ENCODE peak calls at places on chromosomes 13 and 19, in nine cellular contexts. P is HS-5; C is effector CD4-positive, alpha-beta T cell; R is stimulated activated CD8-positive, alpha-beta memory T cell treated with anti-CD3 and anti-CD28 coated beads, Interleukin-2, amount 100 ng/mL, for 48 hours; T is COR-L47; D is right cardiac atrium; H is D341Med; W is heart right ventricle; Q is tibial artery. X is an unnamed sample.

GRCh38 chr13:68173111-68173510 is 943.0 kb upstream of the PCDH9 start:
- DNase-seq in H (no peak), R (no peak), P (no peak), C (no peak), D (no peak), T (no peak), Q (no peak), W (no peak), X (no peak)

GRCh38 chr13:78610381-78610883 is 7.1 kb upstream of the POU4F1 start:
- DNase-seq in W (no peak), R (no peak), C (no peak), Q (no peak), D (no peak), H (no peak), P (no peak), T (no peak), X (no peak)

GRCh38 chr19:10286803-10287737 is at the start of gene ICAM4:
- DNase-seq in H (no peak), T (no peak), D (peak), P (no peak), Q (no peak), W (peak), R (no peak), C (no peak), X (no peak)

GRCh38 chr19:16850133-16850532 is 20.9 kb downstream of the SIN3B start:
- DNase-seq in P (no peak), H (no peak), Q (no peak), C (no peak), R (no peak), D (no peak), W (no peak), T (no peak), X (no peak)

GRCh38 chr19:47363758-47364529 is 14.8 kb downstream of the DHX34 start:
- DNase-seq in H (no peak), C (no peak), W (no peak), Q (no peak), P (no peak), T (no peak), R (no peak), D (no peak), X (no peak)

GRCh38 chr19:48841571-48841970 is 5.3 kb upstream of the HSD17B14 start:
- DNase-seq in P (no peak), R (no peak), T (no peak), C (no peak), Q (no peak), W (no peak), D (no peak), H (no peak), X (no peak)

GRCh38 chr13:41675306-41675705 is 218.0 kb downstream of the RGCC start:
- DNase-seq in C (no peak), P (no peak), H (no peak), Q (no peak), D (no peak), T (no peak), R (no peak), W (no peak), X (no peak)

GRCh38 chr19:290539-291521 is at the start of gene PLPP2:
- DNase-seq in P (no peak), W (no peak), H (peak), C (no peak), T (peak), R (no peak), D (no peak), Q (peak), X (no peak)

GRCh38 chr19:2410023-2410422 is 17.4 kb downstream of the TIMM13 start:
- DNase-seq in D (no peak), P (no peak), C (no peak), T (no peak), W (no peak), H (no peak), Q (no peak), R (no peak), X (no peak)

GRCh38 chr13:65882810-65883209 is 1347.3 kb downstream of the PCDH9 start:
- DNase-seq in R (no peak), P (no peak), H (no peak), W (no peak), T (no peak), Q (no peak), C (no peak), D (no peak), X (no peak)

GRCh38 chr19:13825489-13826475 is 30.5 kb downstream of the ZSWIM4 start:
- DNase-seq in R (no peak), H (peak), C (no peak), Q (no peak), P (no peak), T (no peak), W (no peak), D (no peak), X (no peak)

GRCh38 chr13:80173224-80173623 is 167.7 kb downstream of the SPRY2 start:
- DNase-seq in D (no peak), R (no peak), H (no peak), P (no peak), W (no peak), C (no peak), Q (no peak), T (no peak), X (no peak)

GRCh38 chr19:13652810-13653590 is 111.3 kb upstream of the MRI1 start:
- DNase-seq in D (no peak), H (no peak), Q (no peak), T (peak), P (no peak), R (no peak), C (no peak), W (no peak), X (no peak)

GRCh38 chr19:45677351-45678230 is 9.6 kb downstream of the GIPR start:
- DNase-seq in T (no peak), R (peak), Q (peak), H (no peak), W (peak), P (no peak), C (peak), D (peak), X (peak)

GRCh38 chr19:21566073-21566472 is 60.7 kb downstream of the ZNF429 start:
- DNase-seq in Q (no peak), R (no peak), P (no peak), T (no peak), W (no peak), C (no peak), D (no peak), H (no peak), X (no peak)

GRCh38 chr13:25871389-25872125 is 180.3 kb downstream of the SHISA2 start:
- DNase-seq in Q (no peak), T (no peak), C (no peak), R (no peak), D (no peak), W (no peak), H (no peak), P (no peak), X (no peak)

GRCh38 chr19:45113628-45114027 is 20.6 kb downstream of the PPP1R37 start:
- DNase-seq in T (peak), D (no peak), P (no peak), W (no peak), H (no peak), R (no peak), Q (no peak), C (no peak), X (no peak)

X was measured in GM12864.